ENCODE peak calls at places on chromosomes 13 and 19, in four cellular contexts. D, I, F and L are unnamed samples.

GRCh38 chr13:109778102-109778542 is 8.3 kb downstream of the IRS2 start:
- DNase-seq in D (no peak), I (no peak), F (no peak), L (no peak)

GRCh38 chr19:4870025-4870700 is 2.7 kb upstream of the PLIN3 start:
- DNase-seq in D (peak; percentile 74), I (peak; percentile 98), F (no peak), L (no peak)

GRCh38 chr19:18306209-18306902 is 16.5 kb downstream of the LSM4 start:
- DNase-seq in D (no peak), I (no peak), F (no peak), L (no peak)

GRCh38 chr19:36256853-36257511 is 42.1 kb downstream of the ZNF146 start:
- DNase-seq in D (no peak), I (no peak), F (no peak), L (no peak)

GRCh38 chr13:42553098-42554046 is 20.6 kb upstream of the TNFSF11 start:
- DNase-seq in D (no peak), I (no peak), F (no peak), L (no peak)

GRCh38 chr13:85806553-85807175 is 7.4 kb upstream of the SLITRK6 start:
- DNase-seq in D (peak; percentile 4), I (peak; percentile 41), F (no peak), L (no peak)

GRCh38 chr19:17616961-17617806 is 61.7 kb downstream of the COLGALT1 start:
- DNase-seq in D (peak; percentile 92), I (peak; percentile 44), F (no peak), L (peak; percentile 81)

GRCh38 chr19:17605761-17606745 is 50.6 kb downstream of the COLGALT1 start:
- DNase-seq in D (peak; percentile 96), I (peak; percentile 80), F (peak; percentile 54), L (peak; percentile 95)

GRCh38 chr19:1259206-1259872 is 9.8 kb upstream of the CIRBP start:
- DNase-seq in D (no peak), I (peak; percentile 86), F (peak; percentile 73), L (peak; percentile 74)

GRCh38 chr19:28961772-28962500 is 251.0 kb downstream of the UQCRFS1 start:
- DNase-seq in D (no peak), I (no peak), F (no peak), L (no peak)

GRCh38 chr19:16062789-16063188 is 13.5 kb upstream of the TPM4 start:
- DNase-seq in D (peak; percentile 72), I (no peak), F (no peak), L (peak; percentile 84)

GRCh38 chr13:79534596-79534995 is 53.6 kb downstream of the NDFIP2 start:
- DNase-seq in D (no peak), I (no peak), F (no peak), L (no peak)

GRCh38 chr19:45599286-45599685 is 2.7 kb downstream of the GPR4 start:
- DNase-seq in D (no peak), I (no peak), F (no peak), L (no peak)

GRCh38 chr19:41928754-41929535 is 696 bp upstream of the ERFL start:
- DNase-seq in D (peak; percentile 68), I (no peak), F (no peak), L (no peak)

GRCh38 chr19:19649580-19649995 is 6.1 kb upstream of the GMIP start:
- DNase-seq in D (no peak), I (no peak), F (no peak), L (no peak)

GRCh38 chr19:29537601-29538000 is 11.8 kb downstream of the VSTM2B start:
- DNase-seq in D (no peak), I (no peak), F (no peak), L (no peak)

GRCh38 chr13:78228940-78229339 is 310.3 kb upstream of the EDNRB start:
- DNase-seq in D (no peak), I (no peak), F (no peak), L (no peak)

GRCh38 chr19:2385053-2385721 is 25.1 kb downstream of the TMPRSS9 start:
- DNase-seq in D (peak; percentile 95), I (peak; percentile 81), F (no peak), L (peak; percentile 84)

GRCh38 chr13:32135655-32136054 is 104.1 kb downstream of the FRY start:
- DNase-seq in D (no peak), I (no peak), F (no peak), L (no peak)

GRCh38 chr13:91348906-91349435 is 1.5 kb downstream of the MIR17HG start:
- DNase-seq in D (no peak), I (peak; percentile 75), F (peak; percentile 43), L (peak; percentile 91)
- TF ChIP-seq TCF7 in D (no peak), I (no peak), F (no peak), L (no peak)

DNA sequence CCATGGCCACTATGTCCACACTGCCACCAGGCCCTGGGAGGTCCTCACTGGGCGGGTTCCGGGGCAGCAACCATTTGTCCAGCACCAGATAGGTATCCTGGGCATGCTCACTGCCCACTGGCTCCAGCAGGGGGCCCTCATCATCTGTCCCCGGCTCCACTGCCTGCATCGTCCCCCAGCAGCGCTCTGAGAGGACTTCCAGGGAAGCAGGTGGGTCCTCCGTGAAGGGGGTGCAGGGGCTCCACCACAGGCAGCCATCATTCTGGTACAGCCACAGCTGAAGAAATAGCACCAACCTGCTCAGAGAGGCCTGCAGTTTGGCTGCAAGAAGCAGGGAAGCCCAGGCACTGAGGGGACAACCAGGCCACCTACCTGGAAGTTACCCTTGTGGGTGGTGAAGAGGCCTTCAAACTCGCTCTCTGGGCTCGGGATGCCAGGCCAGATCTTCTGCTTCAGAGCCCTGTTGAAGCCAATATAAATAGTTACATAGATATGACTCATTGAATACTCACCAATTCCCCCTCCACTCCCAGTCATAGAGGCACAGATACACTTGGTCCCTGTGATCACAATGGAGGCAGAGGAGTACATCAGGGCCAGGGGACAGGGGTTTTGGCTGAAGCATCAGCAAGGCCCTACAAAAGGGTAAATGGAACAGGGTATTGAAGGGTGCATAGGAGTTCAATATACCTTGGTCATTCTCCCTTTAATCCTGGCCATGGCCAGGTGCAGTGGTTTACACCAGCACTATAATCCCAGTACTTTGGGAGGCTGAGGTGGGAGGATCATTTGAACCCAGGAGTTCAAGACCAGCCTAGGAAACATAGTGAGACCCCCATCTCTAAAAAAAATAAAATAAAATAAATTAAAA is 4.1 kb downstream of the SWSAP1 start:
- DNase-seq in D (peak; percentile 47), I (peak; percentile 48), F (no peak), L (peak; percentile 77)
- TF ChIP-seq TCF7 in D (no peak), I (no peak), F (no peak), L (no peak)

DNA sequence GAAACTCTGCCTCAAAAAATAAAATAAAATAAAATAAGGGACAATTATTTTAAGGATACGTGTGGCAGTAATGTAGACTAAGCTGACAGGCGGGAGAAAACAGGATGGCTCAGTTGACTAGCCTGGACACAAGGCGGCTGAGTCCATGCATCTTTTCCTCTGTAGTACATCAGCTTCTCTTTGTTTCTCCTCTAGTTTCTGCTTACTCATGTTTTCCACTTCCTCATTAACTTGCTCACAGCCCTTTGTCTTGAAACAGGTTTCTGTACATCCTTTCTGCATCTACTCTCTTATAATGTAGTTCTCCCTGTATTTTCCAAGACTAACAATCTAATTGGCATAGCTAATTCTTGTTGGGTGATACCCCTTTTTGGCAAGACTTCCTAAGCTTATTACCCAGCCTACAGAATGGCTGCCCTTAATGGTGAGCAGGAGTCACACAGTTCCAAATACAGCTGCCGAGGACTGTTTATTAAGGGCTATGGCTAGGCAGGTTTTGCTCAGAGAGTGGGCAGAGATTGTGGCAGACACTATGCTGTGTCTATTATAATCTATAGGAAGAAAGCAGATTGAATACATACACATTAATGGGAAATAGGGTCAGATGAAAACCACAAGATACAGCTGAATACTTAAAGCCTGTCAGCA is 58.7 kb upstream of the KLF5 start:
- DNase-seq in D (no peak), I (no peak), F (peak; percentile 21), L (no peak)
- TF ChIP-seq TCF7 in D (no peak), I (no peak), F (no peak), L (no peak)

DNA sequence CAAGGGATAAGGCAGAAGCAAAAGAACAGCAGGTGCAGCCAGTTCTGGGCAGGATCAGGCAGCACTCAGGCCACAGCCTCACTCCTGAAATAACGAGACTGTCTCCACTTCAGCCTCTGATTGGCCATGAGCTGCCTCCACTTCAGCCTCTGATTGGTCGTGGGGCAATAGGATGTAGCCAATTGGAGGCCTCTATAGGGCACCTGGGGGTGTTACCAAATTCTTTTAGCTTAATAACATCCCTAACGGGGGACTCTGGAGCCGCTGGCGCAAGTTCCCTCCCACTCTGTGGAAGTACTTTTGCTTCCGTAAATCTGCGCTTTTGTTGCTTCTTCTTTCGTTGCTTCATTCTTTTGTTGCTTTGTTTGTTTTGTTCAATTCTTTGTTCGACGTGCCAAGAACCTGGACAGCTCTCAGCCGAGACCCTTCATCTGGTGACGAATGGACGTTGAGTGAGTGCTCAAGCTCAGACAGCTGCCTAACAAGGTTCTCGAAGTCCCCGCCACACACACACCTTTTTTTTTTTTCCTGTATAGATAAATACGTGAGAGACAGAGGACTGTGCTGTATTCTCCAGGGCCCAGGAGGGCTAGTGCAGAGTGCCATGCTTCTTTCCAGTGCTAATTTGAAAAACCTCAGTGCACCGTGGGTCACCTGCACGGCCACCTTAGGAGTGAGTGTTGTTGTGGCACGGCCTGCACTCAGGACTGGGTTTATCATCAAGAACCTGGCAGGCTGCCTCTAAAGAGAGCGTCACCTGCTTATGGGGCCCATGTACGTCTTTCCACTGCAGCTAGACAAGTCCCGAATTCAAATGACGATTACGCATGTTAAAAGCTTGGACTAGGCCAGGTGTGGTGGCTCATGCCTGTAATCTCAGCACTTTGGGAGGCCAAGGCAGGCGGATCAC is 32.0 kb upstream of the TUBGCP3 start:
- DNase-seq in D (peak; percentile 2), I (no peak), F (no peak), L (peak; percentile 47)
- TF ChIP-seq TCF7 in D (no peak), I (no peak), F (no peak), L (no peak)

DNA sequence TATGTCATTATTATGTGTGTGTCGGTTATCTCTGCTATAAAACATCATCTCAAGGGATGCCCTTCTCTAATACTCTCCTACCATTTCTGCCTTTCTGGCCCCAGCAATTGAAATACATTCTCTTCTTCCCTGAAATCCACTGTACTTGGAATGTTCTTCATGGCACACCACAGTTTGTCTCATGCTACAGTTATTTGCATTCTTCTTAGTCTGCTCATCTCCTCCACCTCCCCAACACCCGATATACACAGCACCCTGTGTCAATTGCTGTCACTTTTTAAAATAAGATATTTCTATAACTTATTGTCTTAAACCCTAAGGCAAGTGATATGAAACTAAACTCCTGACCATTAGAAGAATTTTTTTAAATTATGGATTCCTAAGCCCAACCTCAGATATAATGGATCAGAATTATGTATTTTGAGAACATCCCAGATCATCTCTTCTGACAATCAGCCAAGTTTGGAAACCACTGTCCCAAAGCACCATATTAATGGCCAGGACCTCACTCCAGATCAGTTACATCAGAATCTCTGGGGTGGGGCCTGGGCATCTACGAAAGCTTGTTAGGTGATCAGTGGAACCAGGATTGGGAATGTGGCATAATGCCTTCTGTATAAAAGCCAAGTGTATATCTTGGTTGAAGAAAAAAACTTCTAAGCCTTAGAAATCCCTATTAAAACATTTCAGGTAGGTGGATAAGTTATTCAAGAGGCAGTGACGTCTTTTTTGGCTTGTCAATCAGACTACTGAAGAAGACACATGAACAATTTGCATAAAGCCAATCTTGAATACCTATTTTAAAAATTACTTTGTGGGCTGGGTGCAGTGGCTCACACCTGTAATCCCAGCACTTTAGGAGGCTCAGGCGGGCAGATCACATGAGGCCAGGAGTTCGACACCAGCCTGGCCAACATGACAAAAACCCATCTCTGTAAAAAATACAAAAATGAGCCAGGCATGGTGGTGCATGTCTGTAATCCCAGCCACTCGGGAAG is 30.0 kb upstream of the KBTBD7 start:
- DNase-seq in D (no peak), I (no peak), F (no peak), L (no peak)
- TF ChIP-seq TCF7 in D (no peak), I (no peak), F (no peak), L (no peak)